ENCODE peak calls at places on chromosome 19, in nine cellular contexts. T, P, I, R, Q, D, L, V and X are unnamed samples.

GRCh38 chr19:30855475-30855874 is 483.3 kb downstream of the ZNF536 start:
- DNase-seq in I (no peak), R (no peak), Q (no peak), P (peak), D (no peak), T (no peak), V (no peak), L (no peak), X (no peak)

GRCh38 chr19:46718934-46719551 is 2.1 kb upstream of the PRKD2 start:
- DNase-seq in T (no peak), V (no peak), R (no peak), I (no peak), P (no peak), D (no peak), L (no peak), Q (no peak), X (no peak)

GRCh38 chr19:58515259-58515658 is 3.5 kb upstream of the SLC27A5 start:
- DNase-seq in V (no peak), R (no peak), D (no peak), T (no peak), L (no peak), I (no peak), P (no peak), Q (no peak), X (no peak)

GRCh38 chr19:9847087-9847671 is 12.1 kb downstream of the PIN1 start:
- DNase-seq in P (peak), L (peak), I (peak), Q (peak), D (peak), V (peak), R (peak), T (peak), X (peak)

GRCh38 chr19:7679017-7679720 is 1.5 kb upstream of the TRAPPC5 start:
- DNase-seq in L (no peak), Q (no peak), V (no peak), T (no peak), I (peak), R (no peak), P (no peak), D (no peak), X (no peak)

GRCh38 chr19:23527797-23528196 is 132.5 kb upstream of the ZNF91 start:
- DNase-seq in L (peak), Q (no peak), T (no peak), I (no peak), P (no peak), V (no peak), R (no peak), D (no peak), X (no peak)

GRCh38 chr19:52219611-52220010 is 29.8 kb downstream of the PPP2R1A start:
- DNase-seq in Q (no peak), V (no peak), R (no peak), I (no peak), D (no peak), L (no peak), T (no peak), P (no peak), X (no peak)

GRCh38 chr19:37953576-37954303 is 46.7 kb downstream of the SIPA1L3 start:
- DNase-seq in P (no peak), D (no peak), I (no peak), V (no peak), Q (peak), R (no peak), L (no peak), T (no peak), X (peak)

GRCh38 chr19:2015611-2015950 is at the start of gene BTBD2:
- DNase-seq in L (no peak), P (no peak), D (peak), I (peak), Q (peak), V (peak), R (no peak), T (peak), X (peak)

GRCh38 chr19:54952591-54953344 is 5.4 kb upstream of the NLRP7 start:
- DNase-seq in P (no peak), R (no peak), T (no peak), D (no peak), Q (peak), V (no peak), L (no peak), I (no peak), X (peak)

GRCh38 chr19:12365094-12365371 is 450 bp downstream of the ZNF442 start:
- DNase-seq in R (no peak), L (peak), Q (peak), T (peak), I (peak), P (no peak), V (peak), D (no peak), X (peak)

GRCh38 chr19:8697671-8698432 is 743 bp downstream of the ACTL9 start:
- DNase-seq in V (no peak), D (no peak), Q (no peak), P (no peak), L (no peak), R (no peak), I (no peak), T (no peak), X (no peak)

GRCh38 chr19:10353793-10354391 is 14.5 kb upstream of the ICAM3 start:
- DNase-seq in R (no peak), V (no peak), T (peak), L (no peak), I (no peak), D (no peak), P (peak), Q (peak), X (peak)

GRCh38 chr19:48108997-48109782 is 1.4 kb downstream of the PLA2G4C start:
- DNase-seq in P (no peak), D (no peak), V (no peak), R (no peak), I (no peak), L (no peak), Q (no peak), T (no peak), X (no peak)

GRCh38 chr19:42121666-42122069 is 10.6 kb downstream of the POU2F2 start:
- DNase-seq in V (no peak), Q (peak), T (peak), R (no peak), P (no peak), I (peak), L (peak), D (peak), X (peak)

GRCh38 chr19:15737722-15738121 is at the start of gene OR10H3:
- DNase-seq in Q (no peak), P (no peak), D (no peak), R (no peak), T (no peak), I (no peak), V (no peak), L (no peak), X (no peak)

GRCh38 chr19:47631681-47632446 is 22.9 kb downstream of the BICRA start:
- DNase-seq in P (no peak), T (no peak), D (no peak), Q (peak), V (no peak), L (no peak), I (no peak), R (no peak), X (no peak)

GRCh38 chr19:55199620-55200204 is 9.6 kb downstream of the PTPRH start:
- DNase-seq in P (no peak), T (no peak), V (no peak), I (no peak), R (no peak), L (no peak), D (no peak), Q (no peak), X (no peak)

GRCh38 chr19:4198467-4199126 is 16.1 kb downstream of the ANKRD24 start:
- DNase-seq in R (no peak), L (no peak), I (no peak), V (no peak), T (no peak), P (no peak), Q (no peak), D (no peak), X (no peak)

GRCh38 chr19:48506138-48506733 is 5.4 kb downstream of the LMTK3 start:
- DNase-seq in D (no peak), I (no peak), P (no peak), Q (peak), L (peak), T (peak), R (no peak), V (no peak), X (peak)

GRCh38 chr19:53981408-53981998 is 9.9 kb upstream of the CACNG6 start:
- DNase-seq in R (no peak), T (no peak), Q (no peak), I (no peak), L (no peak), D (no peak), P (no peak), V (no peak), X (no peak)

GRCh38 chr19:15550847-15551182 is 42.5 kb downstream of the CYP4F22 start:
- DNase-seq in I (peak), Q (peak), V (no peak), T (no peak), P (no peak), D (no peak), R (no peak), L (no peak), X (no peak)

GRCh38 chr19:13033819-13034611 is 38.7 kb downstream of the NFIX start:
- DNase-seq in D (peak), T (peak), R (no peak), Q (peak), P (peak), I (peak), V (peak), L (peak), X (peak)

GRCh38 chr19:15562861-15563260 is 52.2 kb upstream of the CYP4F8 start:
- DNase-seq in L (peak), R (no peak), P (no peak), I (no peak), D (no peak), V (no peak), T (peak), Q (peak), X (no peak)

GRCh38 chr19:53945998-53946397 is 16.7 kb upstream of the CACNG8 start:
- DNase-seq in V (no peak), P (no peak), Q (no peak), L (no peak), T (no peak), D (no peak), R (no peak), I (no peak), X (no peak)

GRCh38 chr19:17117250-17117789 is 41.7 kb downstream of the MYO9B start:
- DNase-seq in P (no peak), T (no peak), Q (no peak), D (no peak), R (no peak), L (no peak), I (no peak), V (no peak), X (no peak)

GRCh38 chr19:17843428-17843827 is 4.4 kb downstream of the JAK3 start:
- DNase-seq in T (no peak), Q (no peak), P (no peak), R (no peak), D (no peak), I (no peak), V (no peak), L (no peak), X (no peak)

GRCh38 chr19:44592451-44592890 is 20.9 kb upstream of the IGSF23 start:
- DNase-seq in D (no peak), P (no peak), V (no peak), T (no peak), R (no peak), I (no peak), Q (no peak), L (no peak), X (no peak)

GRCh38 chr19:44590245-44591059 is 22.9 kb upstream of the IGSF23 start:
- DNase-seq in R (no peak), I (no peak), D (no peak), Q (no peak), L (no peak), P (no peak), T (no peak), V (no peak), X (no peak)

GRCh38 chr19:44588753-44589112 is 24.6 kb upstream of the IGSF23 start:
- DNase-seq in P (no peak), L (no peak), D (no peak), R (no peak), I (no peak), V (no peak), Q (no peak), T (no peak), X (no peak)

GRCh38 chr19:44585371-44586141 is 27.8 kb upstream of the IGSF23 start:
- DNase-seq in P (no peak), Q (peak), R (no peak), L (peak), T (peak), D (no peak), V (no peak), I (peak), X (peak)

GRCh38 chr19:44587863-44588752 is 25.3 kb upstream of the IGSF23 start:
- DNase-seq in R (no peak), L (peak), D (no peak), V (no peak), I (no peak), T (peak), Q (peak), P (no peak), X (peak)
- TF ChIP-seq CTCF in R (no peak), L (peak), D (no peak), V (no peak), I (no peak), T (peak), Q (peak), P (peak), X (peak)

GRCh38 chr19:34888091-34888490 is 38.6 kb upstream of the ZNF30 start:
- DNase-seq in L (no peak), D (no peak), Q (no peak), V (no peak), I (no peak), R (no peak), T (no peak), P (no peak), X (no peak)
- TF ChIP-seq CTCF in L (no peak), D (no peak), Q (no peak), V (no peak), I (no peak), R (no peak), T (no peak), P (no peak), X (no peak)

GRCh38 chr19:14114854-14115253 is 2.7 kb downstream of the PRKACA start:
- DNase-seq in I (peak), P (peak), L (no peak), V (peak), R (no peak), T (no peak), Q (peak), D (peak), X (no peak)

GRCh38 chr19:14112051-14112808 is 5.3 kb downstream of the PRKACA start:
- DNase-seq in Q (peak), L (no peak), T (no peak), D (no peak), V (no peak), P (peak), R (no peak), I (no peak), X (no peak)

GRCh38 chr19:14114439-14114838 is 3.1 kb downstream of the PRKACA start:
- DNase-seq in D (no peak), T (no peak), L (no peak), R (no peak), P (no peak), I (no peak), V (no peak), Q (no peak), X (no peak)

GRCh38 chr19:14112809-14113385 is 4.7 kb downstream of the PRKACA start:
- DNase-seq in I (no peak), T (no peak), Q (peak), V (peak), R (no peak), P (peak), L (no peak), D (no peak), X (no peak)

DNA sequence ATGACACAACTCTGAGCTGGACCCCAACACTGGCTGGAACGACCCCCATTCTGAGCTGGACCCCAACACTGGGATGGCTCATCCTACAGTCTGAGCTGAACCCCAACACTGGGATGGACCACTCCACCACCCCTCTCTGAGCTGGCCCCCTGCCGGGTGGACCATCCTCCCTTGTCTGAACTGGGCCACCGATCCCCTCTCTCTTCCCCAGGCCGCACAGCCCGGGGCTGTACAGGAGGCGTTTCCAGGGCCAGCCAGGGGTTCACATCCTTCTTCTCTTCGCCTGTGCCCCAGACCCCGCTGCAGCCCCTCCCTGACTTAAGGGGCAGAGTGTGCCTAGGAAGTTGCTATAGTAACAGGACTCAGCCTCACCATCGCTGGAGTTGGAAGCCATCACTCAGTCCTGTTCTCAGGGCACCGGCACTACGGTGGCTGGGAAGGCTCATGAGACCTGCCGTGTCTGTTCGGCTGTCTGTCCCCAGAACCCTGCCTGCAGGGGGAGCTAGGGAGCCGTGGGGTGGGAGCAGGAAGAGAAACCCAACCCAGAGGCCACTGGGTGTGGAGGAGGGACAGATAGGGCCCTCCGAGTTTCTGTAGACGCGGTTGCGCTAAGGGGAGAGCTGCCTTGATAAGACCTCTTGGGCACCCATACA is 3.7 kb downstream of the PRKACA start:
- DNase-seq in V (no peak), Q (no peak), P (no peak), L (no peak), I (peak), R (no peak), T (no peak), D (peak), X (no peak)
- TF ChIP-seq CTCF in V (no peak), Q (peak), P (no peak), L (peak), I (no peak), R (no peak), T (peak), D (no peak), X (peak)

GRCh38 chr19:32359581-32359980 is 14.2 kb downstream of the ZNF507 start:
- DNase-seq in I (no peak), V (no peak), L (no peak), R (no peak), T (no peak), P (no peak), Q (no peak), D (no peak), X (no peak)

GRCh38 chr19:32358311-32358710 is 12.9 kb downstream of the ZNF507 start:
- DNase-seq in V (no peak), T (no peak), I (no peak), L (no peak), Q (no peak), P (no peak), D (no peak), R (no peak), X (no peak)

GRCh38 chr19:32354345-32354744 is 8.9 kb downstream of the ZNF507 start:
- DNase-seq in D (no peak), R (no peak), L (no peak), T (no peak), I (no peak), Q (no peak), P (no peak), V (no peak), X (no peak)

GRCh38 chr19:32355309-32355708 is 9.9 kb downstream of the ZNF507 start:
- DNase-seq in V (no peak), I (no peak), T (no peak), D (no peak), L (no peak), R (no peak), P (no peak), Q (no peak), X (no peak)

DNA sequence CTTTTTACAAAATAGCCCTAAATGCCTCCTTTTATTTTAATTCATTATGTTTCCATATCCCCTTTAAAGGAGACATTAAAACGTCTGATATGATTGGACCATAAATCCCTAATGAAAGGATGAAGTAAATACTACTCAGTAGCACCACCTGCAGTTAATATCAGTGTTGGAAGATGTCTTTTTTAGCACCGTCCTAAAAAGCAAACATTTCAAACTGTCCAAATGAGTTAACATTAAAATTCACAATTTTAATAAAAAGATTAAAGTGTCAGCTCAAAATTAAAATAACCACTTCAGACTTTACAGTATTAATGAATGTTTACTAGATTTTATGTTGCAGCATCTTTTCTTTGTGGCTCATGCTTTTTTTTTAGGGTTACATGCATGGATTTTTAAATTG is 12.3 kb downstream of the ZNF507 start:
- DNase-seq in I (no peak), T (no peak), Q (peak), P (no peak), R (no peak), L (no peak), V (no peak), D (no peak), X (no peak)
- TF ChIP-seq CTCF in I (no peak), T (peak), Q (peak), P (peak), R (peak), L (peak), V (no peak), D (no peak), X (no peak)